ENCODE peak calls at places on chromosomes 2 and 18, in eight cellular contexts. One of them, this sample, is unnamed.
A peak's percentile ranks its signal among the peaks of the same experiment; 100 is the strongest.

GRCh38 chr2:149543845-149544244 is 43.7 kb downstream of the MMADHC start:
- DNase-seq in lower leg skin: no peak
- DNase-seq in H1: no peak
- DNase-seq in stimulated activated naive CD4-positive, alpha-beta T cell: no peak
- DNase-seq in nephron progenitor cell: no peak
- DNase-seq in posterior cingulate gyrus: no peak
- DNase-seq in WERI-Rb-1: no peak
- DNase-seq in head of caudate nucleus: no peak
- DNase-seq in this sample: no peak

GRCh38 chr2:54106631-54107454 is 8.6 kb upstream of the ACYP2 start:
- DNase-seq in posterior cingulate gyrus: peak; percentile 56
- DNase-seq in head of caudate nucleus: peak; percentile 49
- DNase-seq in nephron progenitor cell: peak; percentile 22
- DNase-seq in lower leg skin: no peak
- DNase-seq in H1: no peak
- DNase-seq in WERI-Rb-1: peak; percentile 56
- DNase-seq in stimulated activated naive CD4-positive, alpha-beta T cell: peak; percentile 44
- DNase-seq in this sample: no peak

GRCh38 chr2:37026050-37026449 is 58.1 kb downstream of the HEATR5B start:
- DNase-seq in posterior cingulate gyrus: no peak
- DNase-seq in stimulated activated naive CD4-positive, alpha-beta T cell: no peak
- DNase-seq in H1: peak; percentile 19
- DNase-seq in lower leg skin: no peak
- DNase-seq in nephron progenitor cell: no peak
- DNase-seq in WERI-Rb-1: peak; percentile 47
- DNase-seq in head of caudate nucleus: no peak
- DNase-seq in this sample: peak; percentile 15

GRCh38 chr18:59562751-59563150 is 134.5 kb downstream of the CCBE1 start:
- DNase-seq in nephron progenitor cell: no peak
- DNase-seq in lower leg skin: no peak
- DNase-seq in WERI-Rb-1: no peak
- DNase-seq in H1: no peak
- DNase-seq in head of caudate nucleus: no peak
- DNase-seq in posterior cingulate gyrus: no peak
- DNase-seq in stimulated activated naive CD4-positive, alpha-beta T cell: no peak
- DNase-seq in this sample: no peak

GRCh38 chr2:70992945-70993688 is 1.6 kb downstream of the TEX261 start:
- DNase-seq in lower leg skin: peak; percentile 75
- DNase-seq in H1: no peak
- DNase-seq in WERI-Rb-1: no peak
- DNase-seq in nephron progenitor cell: no peak
- DNase-seq in stimulated activated naive CD4-positive, alpha-beta T cell: peak; percentile 2
- DNase-seq in posterior cingulate gyrus: peak; percentile 41
- DNase-seq in head of caudate nucleus: no peak
- DNase-seq in this sample: no peak

GRCh38 chr2:94870392-94871225 is 621 bp upstream of the TEKT4 start:
- DNase-seq in posterior cingulate gyrus: peak; percentile 82
- DNase-seq in WERI-Rb-1: peak; percentile 71
- DNase-seq in lower leg skin: no peak
- DNase-seq in head of caudate nucleus: no peak
- DNase-seq in nephron progenitor cell: peak; percentile 65
- DNase-seq in H1: no peak
- DNase-seq in stimulated activated naive CD4-positive, alpha-beta T cell: no peak
- DNase-seq in this sample: no peak

GRCh38 chr2:239000500-239001073 is 152.7 kb downstream of the TWIST2 start:
- DNase-seq in head of caudate nucleus: no peak
- DNase-seq in WERI-Rb-1: no peak
- DNase-seq in posterior cingulate gyrus: peak; percentile 54
- DNase-seq in H1: no peak
- DNase-seq in stimulated activated naive CD4-positive, alpha-beta T cell: no peak
- DNase-seq in lower leg skin: peak; percentile 68
- DNase-seq in nephron progenitor cell: no peak
- DNase-seq in this sample: no peak

GRCh38 chr2:240149943-240150784 is 9.7 kb upstream of the OTOS start:
- DNase-seq in head of caudate nucleus: peak; percentile 33
- DNase-seq in nephron progenitor cell: peak; percentile 73
- DNase-seq in stimulated activated naive CD4-positive, alpha-beta T cell: no peak
- DNase-seq in WERI-Rb-1: peak; percentile 66
- DNase-seq in posterior cingulate gyrus: peak; percentile 91
- DNase-seq in H1: no peak
- DNase-seq in lower leg skin: no peak
- DNase-seq in this sample: no peak

GRCh38 chr2:141348481-141348880 is 782.3 kb downstream of the LRP1B start:
- DNase-seq in stimulated activated naive CD4-positive, alpha-beta T cell: no peak
- DNase-seq in lower leg skin: no peak
- DNase-seq in H1: no peak
- DNase-seq in nephron progenitor cell: no peak
- DNase-seq in WERI-Rb-1: no peak
- DNase-seq in posterior cingulate gyrus: no peak
- DNase-seq in head of caudate nucleus: no peak
- DNase-seq in this sample: no peak

GRCh38 chr2:214029190-214029589 is 381.7 kb upstream of the VWC2L start:
- DNase-seq in posterior cingulate gyrus: no peak
- DNase-seq in H1: no peak
- DNase-seq in stimulated activated naive CD4-positive, alpha-beta T cell: no peak
- DNase-seq in WERI-Rb-1: no peak
- DNase-seq in lower leg skin: no peak
- DNase-seq in nephron progenitor cell: no peak
- DNase-seq in head of caudate nucleus: no peak
- DNase-seq in this sample: no peak

GRCh38 chr2:236221798-236222197 is 42.4 kb downstream of the ASB18 start:
- DNase-seq in lower leg skin: no peak
- DNase-seq in head of caudate nucleus: no peak
- DNase-seq in nephron progenitor cell: no peak
- DNase-seq in stimulated activated naive CD4-positive, alpha-beta T cell: no peak
- DNase-seq in WERI-Rb-1: no peak
- DNase-seq in posterior cingulate gyrus: no peak
- DNase-seq in H1: no peak
- DNase-seq in this sample: no peak

GRCh38 chr18:25832008-25832604 is 258.3 kb downstream of the SS18 start:
- DNase-seq in H1: peak; percentile 17
- DNase-seq in posterior cingulate gyrus: peak; percentile 75
- DNase-seq in stimulated activated naive CD4-positive, alpha-beta T cell: no peak
- DNase-seq in nephron progenitor cell: peak; percentile 75
- DNase-seq in WERI-Rb-1: peak; percentile 63
- DNase-seq in lower leg skin: peak; percentile 90
- DNase-seq in head of caudate nucleus: peak; percentile 40
- DNase-seq in this sample: peak; percentile 33

GRCh38 chr18:63949068-63949737 is at the start of gene HMSD:
- DNase-seq in stimulated activated naive CD4-positive, alpha-beta T cell: no peak
- DNase-seq in H1: peak; percentile 54
- DNase-seq in lower leg skin: peak; percentile 90
- DNase-seq in WERI-Rb-1: no peak
- DNase-seq in nephron progenitor cell: peak; percentile 81
- DNase-seq in posterior cingulate gyrus: peak; percentile 90
- DNase-seq in head of caudate nucleus: peak; percentile 39
- DNase-seq in this sample: peak; percentile 67

GRCh38 chr2:45220227-45220626 is 211.0 kb upstream of the SIX2 start:
- DNase-seq in posterior cingulate gyrus: no peak
- DNase-seq in head of caudate nucleus: no peak
- DNase-seq in WERI-Rb-1: no peak
- DNase-seq in H1: no peak
- DNase-seq in nephron progenitor cell: no peak
- DNase-seq in lower leg skin: no peak
- DNase-seq in stimulated activated naive CD4-positive, alpha-beta T cell: no peak
- DNase-seq in this sample: no peak

GRCh38 chr18:50159654-50160046 is 35.3 kb downstream of the MYO5B start:
- DNase-seq in posterior cingulate gyrus: peak; percentile 52
- DNase-seq in stimulated activated naive CD4-positive, alpha-beta T cell: no peak
- DNase-seq in lower leg skin: no peak
- DNase-seq in head of caudate nucleus: no peak
- DNase-seq in H1: no peak
- DNase-seq in WERI-Rb-1: no peak
- DNase-seq in nephron progenitor cell: no peak
- DNase-seq in this sample: no peak

GRCh38 chr2:29224693-29225551 is 109.7 kb downstream of the CLIP4 start:
- DNase-seq in stimulated activated naive CD4-positive, alpha-beta T cell: no peak
- DNase-seq in head of caudate nucleus: no peak
- DNase-seq in WERI-Rb-1: no peak
- DNase-seq in lower leg skin: no peak
- DNase-seq in posterior cingulate gyrus: peak; percentile 70
- DNase-seq in H1: no peak
- DNase-seq in nephron progenitor cell: no peak
- DNase-seq in this sample: no peak

GRCh38 chr2:74747411-74748080 is 86.4 kb upstream of the HK2 start:
- DNase-seq in posterior cingulate gyrus: no peak
- DNase-seq in H1: no peak
- DNase-seq in head of caudate nucleus: no peak
- DNase-seq in WERI-Rb-1: no peak
- DNase-seq in nephron progenitor cell: no peak
- DNase-seq in lower leg skin: no peak
- DNase-seq in stimulated activated naive CD4-positive, alpha-beta T cell: no peak
- DNase-seq in this sample: no peak

GRCh38 chr2:48278590-48278989 is 251.4 kb upstream of the STON1 start:
- DNase-seq in head of caudate nucleus: no peak
- DNase-seq in WERI-Rb-1: no peak
- DNase-seq in posterior cingulate gyrus: no peak
- DNase-seq in stimulated activated naive CD4-positive, alpha-beta T cell: no peak
- DNase-seq in H1: no peak
- DNase-seq in nephron progenitor cell: no peak
- DNase-seq in lower leg skin: no peak
- DNase-seq in this sample: no peak

GRCh38 chr2:47002480-47003381 is 87.1 kb upstream of the MCFD2 start:
- DNase-seq in H1: no peak
- DNase-seq in posterior cingulate gyrus: peak; percentile 89
- DNase-seq in WERI-Rb-1: peak; percentile 89
- DNase-seq in head of caudate nucleus: peak; percentile 72
- DNase-seq in stimulated activated naive CD4-positive, alpha-beta T cell: no peak
- DNase-seq in nephron progenitor cell: peak; percentile 50
- DNase-seq in lower leg skin: no peak
- DNase-seq in this sample: no peak

GRCh38 chr2:11602563-11603182 is 67.3 kb downstream of the NTSR2 start:
- DNase-seq in WERI-Rb-1: no peak
- DNase-seq in nephron progenitor cell: no peak
- DNase-seq in H1: no peak
- DNase-seq in lower leg skin: no peak
- DNase-seq in stimulated activated naive CD4-positive, alpha-beta T cell: no peak
- DNase-seq in posterior cingulate gyrus: no peak
- DNase-seq in head of caudate nucleus: no peak
- DNase-seq in this sample: no peak

GRCh38 chr18:71442830-71443229 is 1101.3 kb downstream of the CBLN2 start:
- DNase-seq in posterior cingulate gyrus: no peak
- DNase-seq in lower leg skin: no peak
- DNase-seq in nephron progenitor cell: no peak
- DNase-seq in stimulated activated naive CD4-positive, alpha-beta T cell: no peak
- DNase-seq in head of caudate nucleus: no peak
- DNase-seq in WERI-Rb-1: no peak
- DNase-seq in H1: no peak
- DNase-seq in this sample: no peak

GRCh38 chr18:13302611-13303267 is 84.2 kb downstream of the LDLRAD4 start:
- DNase-seq in H1: no peak
- DNase-seq in head of caudate nucleus: no peak
- DNase-seq in WERI-Rb-1: no peak
- DNase-seq in lower leg skin: no peak
- DNase-seq in stimulated activated naive CD4-positive, alpha-beta T cell: no peak
- DNase-seq in posterior cingulate gyrus: peak; percentile 69
- DNase-seq in nephron progenitor cell: no peak
- DNase-seq in this sample: no peak

GRCh38 chr18:269480-270090 is 1.7 kb upstream of the THOC1 start:
- DNase-seq in posterior cingulate gyrus: no peak
- DNase-seq in H1: no peak
- DNase-seq in nephron progenitor cell: no peak
- DNase-seq in lower leg skin: no peak
- DNase-seq in stimulated activated naive CD4-positive, alpha-beta T cell: no peak
- DNase-seq in WERI-Rb-1: no peak
- DNase-seq in head of caudate nucleus: no peak
- DNase-seq in this sample: no peak

GRCh38 chr2:42914314-42914713 is 121.9 kb upstream of the HAAO start:
- DNase-seq in stimulated activated naive CD4-positive, alpha-beta T cell: no peak
- DNase-seq in nephron progenitor cell: no peak
- DNase-seq in head of caudate nucleus: no peak
- DNase-seq in lower leg skin: no peak
- DNase-seq in H1: no peak
- DNase-seq in WERI-Rb-1: no peak
- DNase-seq in posterior cingulate gyrus: no peak
- DNase-seq in this sample: no peak

GRCh38 chr2:168254158-168254935 is 7.0 kb upstream of the STK39 start:
- DNase-seq in posterior cingulate gyrus: no peak
- DNase-seq in WERI-Rb-1: no peak
- DNase-seq in lower leg skin: no peak
- DNase-seq in H1: no peak
- DNase-seq in head of caudate nucleus: no peak
- DNase-seq in nephron progenitor cell: no peak
- DNase-seq in stimulated activated naive CD4-positive, alpha-beta T cell: no peak
- DNase-seq in this sample: no peak

GRCh38 chr2:134193006-134193405 is 60.9 kb upstream of the MGAT5 start:
- DNase-seq in head of caudate nucleus: no peak
- DNase-seq in stimulated activated naive CD4-positive, alpha-beta T cell: no peak
- DNase-seq in nephron progenitor cell: no peak
- DNase-seq in WERI-Rb-1: no peak
- DNase-seq in lower leg skin: no peak
- DNase-seq in posterior cingulate gyrus: no peak
- DNase-seq in H1: no peak
- DNase-seq in this sample: no peak

GRCh38 chr2:202360646-202361045 is 15.5 kb upstream of the BMPR2 start:
- DNase-seq in nephron progenitor cell: no peak
- DNase-seq in head of caudate nucleus: no peak
- DNase-seq in lower leg skin: no peak
- DNase-seq in WERI-Rb-1: no peak
- DNase-seq in H1: no peak
- DNase-seq in posterior cingulate gyrus: no peak
- DNase-seq in stimulated activated naive CD4-positive, alpha-beta T cell: no peak
- DNase-seq in this sample: no peak

GRCh38 chr18:36196239-36196995 is 9.1 kb downstream of the MOCOS start:
- DNase-seq in lower leg skin: peak; percentile 56
- DNase-seq in head of caudate nucleus: no peak
- DNase-seq in nephron progenitor cell: no peak
- DNase-seq in H1: no peak
- DNase-seq in posterior cingulate gyrus: no peak
- DNase-seq in WERI-Rb-1: no peak
- DNase-seq in stimulated activated naive CD4-positive, alpha-beta T cell: no peak
- DNase-seq in this sample: no peak

GRCh38 chr2:218398437-218399390 is 954 bp upstream of the CTDSP1 start:
- DNase-seq in stimulated activated naive CD4-positive, alpha-beta T cell: peak; percentile 80
- DNase-seq in posterior cingulate gyrus: no peak
- DNase-seq in head of caudate nucleus: peak; percentile 28
- DNase-seq in H1: no peak
- DNase-seq in nephron progenitor cell: peak; percentile 64
- DNase-seq in lower leg skin: peak; percentile 96
- DNase-seq in WERI-Rb-1: no peak
- DNase-seq in this sample: no peak

GRCh38 chr2:166573393-166573792 is 79.3 kb upstream of the SCN7A start:
- DNase-seq in WERI-Rb-1: peak; percentile 14
- DNase-seq in H1: peak; percentile 25
- DNase-seq in stimulated activated naive CD4-positive, alpha-beta T cell: no peak
- DNase-seq in nephron progenitor cell: peak; percentile 8
- DNase-seq in lower leg skin: no peak
- DNase-seq in posterior cingulate gyrus: no peak
- DNase-seq in head of caudate nucleus: no peak
- DNase-seq in this sample: peak; percentile 65

This sample was measured in iPS DF 19.7.